ENCODE peak calls at places on chromosomes 16 and 17, in four cellular contexts. W, X, Z and F are unnamed samples.

GRCh38 chr16:88803264-88803987 is at the start of gene CDT1:
- DNase-seq in W (peak; percentile 79), X (peak; percentile 64), Z (peak; percentile 61), F (peak; percentile 68)

GRCh38 chr17:11628374-11628773 is 30.1 kb downstream of the DNAH9 start:
- DNase-seq in W (no peak), X (no peak), Z (no peak), F (no peak)

GRCh38 chr16:62021295-62021694 is 14.9 kb downstream of the CDH8 start:
- DNase-seq in W (no peak), X (no peak), Z (no peak), F (no peak)

GRCh38 chr17:2241823-2242222 is 61.8 kb downstream of the SMG6 start:
- DNase-seq in W (peak; percentile 96), X (peak; percentile 84), Z (no peak), F (peak; percentile 87)

GRCh38 chr17:58390884-58391283 is 26.4 kb downstream of the RNF43 start:
- DNase-seq in W (no peak), X (no peak), Z (no peak), F (no peak)

GRCh38 chr17:30476726-30477082 is 504 bp upstream of the GOSR1 start:
- DNase-seq in W (no peak), X (peak; percentile 4), Z (no peak), F (no peak)

GRCh38 chr16:4947722-4948503 is 10.2 kb upstream of the SEC14L5 start:
- DNase-seq in W (no peak), X (no peak), Z (no peak), F (no peak)

GRCh38 chr16:87411375-87412271 is 19.5 kb downstream of the MAP1LC3B start:
- DNase-seq in W (no peak), X (no peak), Z (no peak), F (no peak)

GRCh38 chr16:88724855-88725555 is 18.7 kb downstream of the CTU2 start:
- DNase-seq in W (no peak), X (no peak), Z (no peak), F (no peak)

GRCh38 chr17:10073026-10073425 is 125.4 kb downstream of the GAS7 start:
- DNase-seq in W (no peak), X (no peak), Z (no peak), F (no peak)

GRCh38 chr17:57009737-57010445 is 32.0 kb downstream of the SCPEP1 start:
- DNase-seq in W (peak; percentile 51), X (peak; percentile 49), Z (peak; percentile 61), F (peak; percentile 50)

GRCh38 chr17:77501101-77501566 is 360.4 kb downstream of the SEC14L1 start:
- DNase-seq in W (peak; percentile 36), X (no peak), Z (no peak), F (peak; percentile 23)

GRCh38 chr16:51017969-51018368 is 133.1 kb downstream of the SALL1 start:
- DNase-seq in W (no peak), X (no peak), Z (no peak), F (no peak)

GRCh38 chr17:10226930-10227695 is 28.7 kb upstream of the GAS7 start:
- DNase-seq in W (peak; percentile 34), X (no peak), Z (peak; percentile 23), F (peak; percentile 22)

GRCh38 chr17:68135141-68135887 is 99.8 kb downstream of the KPNA2 start:
- DNase-seq in W (no peak), X (no peak), Z (no peak), F (no peak)

GRCh38 chr17:77400445-77400870 is 259.7 kb downstream of the SEC14L1 start:
- DNase-seq in W (no peak), X (peak; percentile 53), Z (no peak), F (no peak)

GRCh38 chr16:80058236-80058635 is 457.7 kb upstream of the MAF start:
- DNase-seq in W (peak; percentile 10), X (peak; percentile 41), Z (no peak), F (peak; percentile 2)

GRCh38 chr16:58814348-58814801 is 80.3 kb upstream of the GOT2 start:
- DNase-seq in W (peak; percentile 56), X (peak; percentile 42), Z (peak; percentile 7), F (peak; percentile 54)

GRCh38 chr16:15829460-15829859 is 27.4 kb downstream of the MYH11 start:
- DNase-seq in W (peak; percentile 89), X (peak; percentile 34), Z (no peak), F (peak; percentile 25)

GRCh38 chr16:79278506-79278905 is 322.0 kb downstream of the MAF start:
- DNase-seq in W (no peak), X (no peak), Z (no peak), F (no peak)

GRCh38 chr17:15659663-15660062 is 24.4 kb downstream of the TRIM16 start:
- DNase-seq in W (no peak), X (no peak), Z (peak; percentile 77), F (no peak)

GRCh38 chr17:296382-296781 is 56.2 kb downstream of the RPH3AL start:
- DNase-seq in W (no peak), X (no peak), Z (no peak), F (no peak)

GRCh38 chr17:60863892-60864673 is 186.4 kb downstream of the BCAS3 start:
- DNase-seq in W (peak; percentile 28), X (peak; percentile 53), Z (no peak), F (peak; percentile 66)

GRCh38 chr17:67027031-67027628 is 17.2 kb upstream of the CACNG1 start:
- DNase-seq in W (no peak), X (peak; percentile 16), Z (no peak), F (peak; percentile 2)

GRCh38 chr17:75909051-75909811 is 4.5 kb upstream of the MRPL38 start:
- DNase-seq in W (no peak), X (no peak), Z (no peak), F (no peak)

GRCh38 chr17:75507712-75508111 is 7.6 kb downstream of the CASKIN2 start:
- DNase-seq in W (no peak), X (no peak), Z (no peak), F (no peak)

GRCh38 chr16:4785758-4786433 is 2.2 kb downstream of the SEPTIN12 start:
- DNase-seq in W (no peak), X (no peak), Z (no peak), F (no peak)

GRCh38 chr17:41504126-41504977 is 1.1 kb downstream of the KRT13 start:
- DNase-seq in W (no peak), X (no peak), Z (no peak), F (peak; percentile 25)

GRCh38 chr17:66002807-66003206 is 189.1 kb downstream of the CEP112 start:
- DNase-seq in W (peak; percentile 19), X (peak; percentile 8), Z (no peak), F (peak; percentile 13)

GRCh38 chr17:73586153-73586906 is 57.9 kb downstream of the SDK2 start:
- DNase-seq in W (no peak), X (peak; percentile 12), Z (no peak), F (no peak)

GRCh38 chr17:53336281-53336680 is 486.4 kb upstream of the KIF2B start:
- DNase-seq in W (no peak), X (no peak), Z (no peak), F (no peak)

GRCh38 chr16:4240624-4241023 is 1.3 kb downstream of the SRL start:
- DNase-seq in W (no peak), X (no peak), Z (no peak), F (no peak)

GRCh38 chr17:79931517-79932309 is 92.5 kb upstream of the CBX4 start:
- DNase-seq in W (no peak), X (no peak), Z (no peak), F (peak; percentile 58)

GRCh38 chr17:64240741-64241347 is 22.2 kb downstream of the TEX2 start:
- DNase-seq in W (peak; percentile 91), X (peak; percentile 97), Z (no peak), F (peak; percentile 92)

GRCh38 chr16:49559242-49559641 is 185.6 kb downstream of the C16orf78 start:
- DNase-seq in W (no peak), X (no peak), Z (no peak), F (no peak)

GRCh38 chr16:49560018-49560830 is 186.6 kb downstream of the C16orf78 start:
- DNase-seq in W (peak; percentile 18), X (no peak), Z (no peak), F (peak; percentile 89)

GRCh38 chr16:49558451-49558850 is 184.8 kb downstream of the C16orf78 start:
- DNase-seq in W (no peak), X (no peak), Z (no peak), F (no peak)

GRCh38 chr16:49557070-49557446 is 183.5 kb downstream of the C16orf78 start:
- DNase-seq in W (no peak), X (no peak), Z (no peak), F (no peak)

GRCh38 chr16:49556252-49557069 is 182.9 kb downstream of the C16orf78 start:
- DNase-seq in W (peak; percentile 54), X (peak; percentile 7), Z (peak; percentile 4), F (peak; percentile 58)
- TF ChIP-seq CTCF in W (peak; percentile 59), X (peak; percentile 28), Z (peak; percentile 50), F (peak; percentile 59)

GRCh38 chr17:49677134-49677932 is 564 bp downstream of the SPOP start:
- DNase-seq in W (peak; percentile 94), X (peak; percentile 91), Z (peak; percentile 90), F (peak; percentile 94)

GRCh38 chr17:49677933-49678847 is at the start of gene SPOP:
- DNase-seq in W (peak; percentile 100), X (peak; percentile 100), Z (peak; percentile 100), F (peak; percentile 99)

GRCh38 chr17:49680314-49680713 is 2.4 kb upstream of the SPOP start:
- DNase-seq in W (no peak), X (no peak), Z (no peak), F (no peak)

GRCh38 chr17:49674507-49674906 is 3.4 kb downstream of the SPOP start:
- DNase-seq in W (no peak), X (no peak), Z (no peak), F (no peak)

DNA sequence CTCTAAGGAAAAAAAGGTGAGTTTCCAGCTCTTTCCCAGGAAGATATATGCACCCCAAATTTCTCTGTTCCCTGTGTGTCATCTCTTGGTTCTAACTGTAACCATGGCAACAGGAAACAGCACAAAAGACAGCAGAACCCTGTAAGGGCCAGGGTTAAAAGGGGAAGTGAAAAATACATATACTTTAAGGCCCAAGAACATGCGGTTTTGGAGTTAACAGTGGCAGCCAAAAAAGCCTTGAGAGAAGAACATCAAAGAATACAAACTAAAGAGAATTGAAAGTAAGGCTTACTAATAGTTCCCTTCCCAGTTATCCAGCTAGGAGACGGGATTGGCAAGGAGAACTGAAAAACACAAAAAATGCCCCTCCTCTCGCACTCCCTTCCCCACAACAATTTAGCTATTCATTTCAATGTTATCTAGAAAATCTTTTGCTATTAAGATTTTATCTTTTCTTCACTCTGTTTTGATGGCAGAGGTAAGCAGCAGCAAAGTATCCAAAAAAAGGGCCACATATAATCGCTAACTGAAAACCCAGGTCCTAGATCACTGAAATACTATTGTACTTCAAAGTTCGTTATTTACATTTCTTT is 1.5 kb downstream of the SPOP start:
- DNase-seq in W (peak; percentile 43), X (peak; percentile 57), Z (no peak), F (peak; percentile 34)
- H3K4me3 ChIP-seq in W (peak overlapping the region; percentile 89), X (peak overlapping the region; percentile 84), Z (peak overlapping the region; percentile 84), F (peak overlapping the region; percentile 83)

DNA sequence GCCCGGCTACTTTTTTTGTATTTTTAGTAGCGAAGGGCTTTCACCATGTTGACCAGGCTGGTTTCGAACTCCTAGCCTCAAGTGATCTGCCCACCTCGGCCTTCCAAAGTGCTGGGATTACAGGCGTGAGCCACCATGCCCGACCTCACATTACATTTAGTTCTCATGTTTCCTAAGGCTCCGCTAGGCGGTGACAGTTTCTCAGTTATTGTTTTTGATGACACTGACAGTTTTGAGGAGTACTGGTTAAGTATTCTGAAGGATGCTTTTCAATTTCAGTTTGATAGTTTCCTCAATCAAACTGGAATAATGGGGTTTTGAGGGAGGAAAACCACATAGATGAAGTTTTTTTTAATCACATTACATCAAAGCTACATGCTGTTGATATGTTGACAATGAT is 1028.5 kb downstream of the CDH8 start:
- DNase-seq in W (no peak), X (no peak), Z (no peak), F (no peak)
- TF ChIP-seq CTCF in W (no peak), X (no peak), Z (no peak), F (no peak)

GRCh38 chr16:10965440-10966039 is 21.2 kb downstream of the CLEC16A start:
- DNase-seq in W (no peak), X (no peak), Z (no peak), F (no peak)
- H3K4me3 ChIP-seq in W (no peak overlapping the region), X (no peak overlapping the region), Z (no peak overlapping the region), F (no peak overlapping the region)

GRCh38 chr17:39946551-39947330 is 16.1 kb upstream of the GSDMA start:
- DNase-seq in W (no peak), X (no peak), Z (no peak), F (no peak)
- TF ChIP-seq CTCF in W (no peak), X (no peak), Z (no peak), F (no peak)